ENCODE peak calls at places on chromosome 9, in seven cellular contexts. W, Q, A, H, J, K and T are unnamed samples.

GRCh38 chr9:120490888-120491595 is 88.9 kb downstream of the CDK5RAP2 start:
- DNase-seq in W (no peak), Q (no peak), A (no peak), H (no peak), J (no peak), K (no peak), T (no peak)

GRCh38 chr9:121439711-121440110 is 59.9 kb downstream of the GGTA1 start:
- DNase-seq in W (no peak), Q (no peak), A (no peak), H (no peak), J (no peak), K (no peak), T (no peak)

GRCh38 chr9:74783408-74783807 is 104.3 kb downstream of the TRPM6 start:
- DNase-seq in W (no peak), Q (no peak), A (no peak), H (no peak), J (no peak), K (no peak), T (no peak)

GRCh38 chr9:112945620-112946208 is 55.0 kb upstream of the SLC46A2 start:
- DNase-seq in W (no peak), Q (no peak), A (peak; percentile 52), H (no peak), J (no peak), K (no peak), T (no peak)

GRCh38 chr9:4145482-4145881 is 154.4 kb downstream of the GLIS3 start:
- DNase-seq in W (no peak), Q (no peak), A (no peak), H (no peak), J (no peak), K (no peak), T (no peak)

GRCh38 chr9:109520475-109521132 is 22.5 kb upstream of the PTPN3 start:
- DNase-seq in W (no peak), Q (peak; percentile 76), A (peak; percentile 62), H (no peak), J (peak; percentile 61), K (peak; percentile 18), T (peak; percentile 71)

GRCh38 chr9:129363216-129363873 is 185.3 kb upstream of the IER5L start:
- DNase-seq in W (no peak), Q (no peak), A (no peak), H (no peak), J (no peak), K (no peak), T (no peak)

GRCh38 chr9:4435197-4435596 is 55.1 kb upstream of the SLC1A1 start:
- DNase-seq in W (no peak), Q (no peak), A (no peak), H (no peak), J (no peak), K (no peak), T (no peak)